ENCODE peak calls at places on chromosomes 2 and 18, in four cellular contexts. One of them, this sample, is unnamed.

GRCh38 chr2:132400169-132400900 is 16.3 kb upstream of the GPR39 start:
- DNase-seq in OCI-LY7: no peak
- DNase-seq in gastrocnemius medialis: no peak
- DNase-seq in prostate gland: no peak
- DNase-seq in this sample: no peak

GRCh38 chr2:238104521-238105311 is 4.6 kb downstream of the ESPNL start:
- DNase-seq in OCI-LY7: no peak
- DNase-seq in gastrocnemius medialis: no peak
- DNase-seq in prostate gland: no peak
- DNase-seq in this sample: no peak

GRCh38 chr18:33195795-33196194 is 244.7 kb downstream of the CCDC178 start:
- DNase-seq in OCI-LY7: no peak
- DNase-seq in gastrocnemius medialis: no peak
- DNase-seq in prostate gland: no peak
- DNase-seq in this sample: no peak

GRCh38 chr2:21422724-21423522 is 299.2 kb downstream of the TDRD15 start:
- DNase-seq in OCI-LY7: no peak
- DNase-seq in gastrocnemius medialis: no peak
- DNase-seq in prostate gland: no peak
- DNase-seq in this sample: no peak

GRCh38 chr2:74893332-74893731 is 59.4 kb downstream of the HK2 start:
- DNase-seq in OCI-LY7: no peak
- DNase-seq in gastrocnemius medialis: no peak
- DNase-seq in prostate gland: no peak
- DNase-seq in this sample: no peak

GRCh38 chr18:23401400-23402347 is 51.4 kb upstream of the RIOK3 start:
- DNase-seq in OCI-LY7: no peak
- DNase-seq in gastrocnemius medialis: no peak
- DNase-seq in prostate gland: no peak
- DNase-seq in this sample: no peak

GRCh38 chr2:138294451-138294850 is 207.1 kb upstream of the SPOPL start:
- DNase-seq in OCI-LY7: no peak
- DNase-seq in gastrocnemius medialis: no peak
- DNase-seq in prostate gland: no peak
- DNase-seq in this sample: no peak

GRCh38 chr2:127576433-127577207 is 41.1 kb downstream of the MYO7B start:
- DNase-seq in OCI-LY7: no peak
- DNase-seq in gastrocnemius medialis: peak; percentile 81
- DNase-seq in prostate gland: peak; percentile 83
- DNase-seq in this sample: peak; percentile 87

GRCh38 chr18:63208676-63209075 is 110.9 kb downstream of the BCL2 start:
- DNase-seq in OCI-LY7: no peak
- DNase-seq in gastrocnemius medialis: no peak
- DNase-seq in prostate gland: no peak
- DNase-seq in this sample: no peak

GRCh38 chr2:175309799-175310198 is 128.3 kb upstream of the ATP5MC3 start:
- DNase-seq in OCI-LY7: peak; percentile 22
- DNase-seq in gastrocnemius medialis: no peak
- DNase-seq in prostate gland: no peak
- DNase-seq in this sample: no peak

GRCh38 chr2:240596080-240596460 is 9.5 kb downstream of the CAPN10 start:
- DNase-seq in OCI-LY7: no peak
- DNase-seq in gastrocnemius medialis: no peak
- DNase-seq in prostate gland: no peak
- DNase-seq in this sample: no peak

GRCh38 chr18:50051288-50051687 is 143.7 kb downstream of the MYO5B start:
- DNase-seq in OCI-LY7: no peak
- DNase-seq in gastrocnemius medialis: no peak
- DNase-seq in prostate gland: no peak
- DNase-seq in this sample: no peak

GRCh38 chr18:45383228-45383627 is 232.0 kb upstream of the SLC14A2 start:
- DNase-seq in OCI-LY7: no peak
- DNase-seq in gastrocnemius medialis: no peak
- DNase-seq in prostate gland: no peak
- DNase-seq in this sample: no peak

GRCh38 chr18:58026857-58027256 is 17.2 kb upstream of the NEDD4L start:
- DNase-seq in OCI-LY7: no peak
- DNase-seq in gastrocnemius medialis: no peak
- DNase-seq in prostate gland: no peak
- DNase-seq in this sample: no peak

GRCh38 chr18:42047721-42048120 is 92.7 kb downstream of the PIK3C3 start:
- DNase-seq in OCI-LY7: no peak
- DNase-seq in gastrocnemius medialis: no peak
- DNase-seq in prostate gland: no peak
- DNase-seq in this sample: no peak

GRCh38 chr2:142515493-142515892 is 362.0 kb upstream of the KYNU start:
- DNase-seq in OCI-LY7: no peak
- DNase-seq in gastrocnemius medialis: no peak
- DNase-seq in prostate gland: no peak
- DNase-seq in this sample: no peak

GRCh38 chr18:74652392-74652988 is 54.8 kb downstream of the ZNF407 start:
- DNase-seq in OCI-LY7: peak; percentile 43
- DNase-seq in gastrocnemius medialis: no peak
- DNase-seq in prostate gland: no peak
- DNase-seq in this sample: no peak

GRCh38 chr2:41187683-41188082 is 735.8 kb upstream of the SLC8A1 start:
- DNase-seq in OCI-LY7: no peak
- DNase-seq in gastrocnemius medialis: no peak
- DNase-seq in prostate gland: no peak
- DNase-seq in this sample: no peak

GRCh38 chr2:38274286-38275276 is 102.5 kb downstream of the ATL2 start:
- DNase-seq in OCI-LY7: peak; percentile 73
- DNase-seq in gastrocnemius medialis: peak; percentile 8
- DNase-seq in prostate gland: peak; percentile 68
- DNase-seq in this sample: no peak

GRCh38 chr2:96489673-96490072 is 15.5 kb downstream of the NEURL3 start:
- DNase-seq in OCI-LY7: no peak
- DNase-seq in gastrocnemius medialis: no peak
- DNase-seq in prostate gland: no peak
- DNase-seq in this sample: no peak

GRCh38 chr2:202382684-202383083 is 6.6 kb downstream of the BMPR2 start:
- DNase-seq in OCI-LY7: no peak
- DNase-seq in gastrocnemius medialis: no peak
- DNase-seq in prostate gland: no peak
- DNase-seq in this sample: no peak

GRCh38 chr18:79476031-79476917 is 80.5 kb downstream of the NFATC1 start:
- DNase-seq in OCI-LY7: no peak
- DNase-seq in gastrocnemius medialis: no peak
- DNase-seq in prostate gland: no peak
- DNase-seq in this sample: peak; percentile 12

GRCh38 chr2:172623249-172623965 is 67.5 kb downstream of the PDK1 start:
- DNase-seq in OCI-LY7: no peak
- DNase-seq in gastrocnemius medialis: no peak
- DNase-seq in prostate gland: no peak
- DNase-seq in this sample: no peak

GRCh38 chr18:77044866-77045664 is 87.5 kb downstream of the MBP start:
- DNase-seq in OCI-LY7: peak; percentile 78
- DNase-seq in gastrocnemius medialis: no peak
- DNase-seq in prostate gland: no peak
- DNase-seq in this sample: no peak

GRCh38 chr18:77045682-77046081 is 86.9 kb downstream of the MBP start:
- DNase-seq in OCI-LY7: no peak
- DNase-seq in gastrocnemius medialis: no peak
- DNase-seq in prostate gland: no peak
- DNase-seq in this sample: no peak

GRCh38 chr18:77047803-77048419 is 84.7 kb downstream of the MBP start:
- DNase-seq in OCI-LY7: peak; percentile 26
- DNase-seq in gastrocnemius medialis: no peak
- DNase-seq in prostate gland: no peak
- DNase-seq in this sample: no peak

GRCh38 chr18:77046994-77047393 is 85.6 kb downstream of the MBP start:
- DNase-seq in OCI-LY7: no peak
- DNase-seq in gastrocnemius medialis: no peak
- DNase-seq in prostate gland: no peak
- DNase-seq in this sample: no peak

GRCh38 chr18:77046409-77046808 is 86.2 kb downstream of the MBP start:
- DNase-seq in OCI-LY7: no peak
- DNase-seq in gastrocnemius medialis: no peak
- DNase-seq in prostate gland: no peak
- DNase-seq in this sample: no peak
- H3K27ac ChIP-seq in OCI-LY7: peak overlapping the region; percentile 72
- H3K27ac ChIP-seq in gastrocnemius medialis: peak overlapping the region; percentile 13
- H3K27ac ChIP-seq in prostate gland: no peak overlapping the region
- H3K27ac ChIP-seq in this sample: no peak overlapping the region

DNA sequence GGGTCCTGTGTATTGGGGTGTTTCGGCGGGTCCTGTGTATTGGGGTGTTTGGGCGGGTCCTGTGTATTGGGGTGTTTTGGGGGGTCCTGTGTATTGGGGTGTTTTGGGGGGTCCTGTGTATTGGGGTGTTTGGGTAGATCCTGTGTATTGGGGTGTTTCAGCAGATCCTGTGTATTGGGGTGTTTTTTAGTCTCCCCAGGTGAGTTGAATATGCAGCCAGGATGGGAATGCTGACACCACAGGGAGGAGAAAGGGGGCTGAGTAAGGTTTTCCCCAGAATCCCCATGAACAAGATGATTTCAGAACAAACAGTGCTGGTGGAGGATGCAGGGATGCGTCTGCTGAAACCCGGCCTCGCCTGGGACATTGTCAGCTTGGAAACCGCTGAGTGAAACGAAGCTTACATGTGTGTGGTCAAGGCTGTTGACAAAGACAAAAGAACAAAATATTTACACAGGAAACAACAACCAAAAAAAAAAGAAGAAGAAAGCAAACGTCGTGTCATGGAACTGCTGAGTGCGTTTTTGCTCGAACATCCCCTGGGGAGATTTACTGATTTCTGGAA is 88.5 kb upstream of the ODC1 start:
- DNase-seq in OCI-LY7: no peak
- DNase-seq in gastrocnemius medialis: no peak
- DNase-seq in prostate gland: no peak
- DNase-seq in this sample: no peak
- H3K27ac ChIP-seq in OCI-LY7: no peak overlapping the region
- H3K27ac ChIP-seq in gastrocnemius medialis: no peak overlapping the region
- H3K27ac ChIP-seq in prostate gland: no peak overlapping the region
- H3K27ac ChIP-seq in this sample: no peak overlapping the region

DNA sequence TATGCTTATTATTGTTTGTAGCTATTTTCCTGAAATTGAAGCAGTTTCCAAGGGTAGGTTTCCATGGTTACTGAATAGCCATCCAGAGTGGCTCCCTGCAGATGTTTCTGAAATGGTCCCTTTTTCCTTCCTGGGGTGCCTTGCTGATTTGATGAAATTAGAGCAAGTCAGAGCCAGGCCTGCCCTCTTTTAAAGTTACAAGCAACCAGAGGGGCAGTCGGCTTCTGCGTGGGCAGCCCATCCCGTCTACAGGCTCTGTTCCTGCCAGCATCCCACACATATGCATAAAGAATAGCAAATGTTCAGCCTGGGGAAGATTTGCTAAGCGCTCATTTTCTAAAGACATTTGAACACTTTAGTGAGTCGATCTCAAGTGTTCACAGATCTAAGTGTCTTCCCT is 92.4 kb downstream of the STPG4 start:
- DNase-seq in OCI-LY7: no peak
- DNase-seq in gastrocnemius medialis: no peak
- DNase-seq in prostate gland: no peak
- DNase-seq in this sample: no peak
- H3K27ac ChIP-seq in OCI-LY7: no peak overlapping the region
- H3K27ac ChIP-seq in gastrocnemius medialis: peak overlapping the region; percentile 62
- H3K27ac ChIP-seq in prostate gland: no peak overlapping the region
- H3K27ac ChIP-seq in this sample: peak overlapping the region; percentile 50

GRCh38 chr2:22449676-22450075 is 935.3 kb upstream of the KLHL29 start:
- DNase-seq in OCI-LY7: no peak
- DNase-seq in gastrocnemius medialis: no peak
- DNase-seq in prostate gland: no peak
- DNase-seq in this sample: no peak

GRCh38 chr2:22455086-22455485 is 929.9 kb upstream of the KLHL29 start:
- DNase-seq in OCI-LY7: no peak
- DNase-seq in gastrocnemius medialis: no peak
- DNase-seq in prostate gland: no peak
- DNase-seq in this sample: no peak

DNA sequence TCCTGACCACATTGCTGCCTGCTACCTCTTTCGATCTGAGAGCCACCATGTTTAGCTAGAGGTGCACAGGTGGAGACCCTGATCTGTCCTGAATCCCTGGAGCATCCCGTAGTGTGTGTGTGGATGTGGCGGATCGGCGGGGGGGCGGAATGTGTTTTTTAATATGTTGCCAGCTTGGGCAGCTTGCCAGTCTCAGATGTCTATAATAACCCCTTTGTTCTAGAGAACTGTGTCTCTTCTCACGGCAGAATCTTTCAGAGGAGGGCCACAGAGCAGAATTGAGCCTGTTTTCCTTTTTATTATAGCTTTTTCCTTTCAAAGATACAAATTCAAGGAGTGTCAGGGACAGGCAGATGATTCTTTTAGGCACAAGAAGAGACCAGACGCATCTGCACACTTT is 934.1 kb upstream of the KLHL29 start:
- DNase-seq in OCI-LY7: no peak
- DNase-seq in gastrocnemius medialis: no peak
- DNase-seq in prostate gland: no peak
- DNase-seq in this sample: no peak
- H3K27ac ChIP-seq in OCI-LY7: no peak overlapping the region
- H3K27ac ChIP-seq in gastrocnemius medialis: no peak overlapping the region
- H3K27ac ChIP-seq in prostate gland: no peak overlapping the region
- H3K27ac ChIP-seq in this sample: no peak overlapping the region

DNA sequence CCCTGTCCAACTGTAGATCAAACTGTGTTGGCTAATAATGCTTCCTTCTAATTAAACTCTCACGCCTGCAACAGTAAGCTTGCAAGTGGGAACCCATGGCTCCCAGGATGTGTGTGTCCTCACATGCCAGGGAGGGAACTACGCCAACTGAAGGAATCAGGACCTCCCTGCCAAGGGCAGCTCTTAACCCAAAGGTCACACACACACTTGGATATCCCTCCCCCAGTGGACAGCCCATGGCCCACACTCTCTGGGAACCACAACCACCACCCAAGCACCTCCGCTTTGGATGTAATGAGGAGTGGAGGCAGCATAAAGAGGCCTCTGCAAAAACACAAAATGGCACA is 102.1 kb downstream of the CRACDL start:
- DNase-seq in OCI-LY7: no peak
- DNase-seq in gastrocnemius medialis: no peak
- DNase-seq in prostate gland: no peak
- DNase-seq in this sample: no peak
- H3K27ac ChIP-seq in OCI-LY7: no peak overlapping the region
- H3K27ac ChIP-seq in gastrocnemius medialis: peak overlapping the region; percentile 12
- H3K27ac ChIP-seq in prostate gland: no peak overlapping the region
- H3K27ac ChIP-seq in this sample: no peak overlapping the region

GRCh38 chr2:63780483-63781155 is 61.1 kb upstream of the UGP2 start:
- DNase-seq in OCI-LY7: no peak
- DNase-seq in gastrocnemius medialis: no peak
- DNase-seq in prostate gland: no peak
- DNase-seq in this sample: no peak
- H3K27ac ChIP-seq in OCI-LY7: no peak overlapping the region
- H3K27ac ChIP-seq in gastrocnemius medialis: no peak overlapping the region
- H3K27ac ChIP-seq in prostate gland: no peak overlapping the region
- H3K27ac ChIP-seq in this sample: no peak overlapping the region